ENCODE peak calls at places on chromosomes 7 and 10, in six cellular contexts. T is activated T-cell treated with anti-CD3 and anti-CD28 coated beads, Interleukin-2, amount 50 U/mL, for 72 hours; U is cortex of kidney; Z is CD8-positive, alpha-beta memory T cell; R is central memory CD4-positive, alpha-beta T cell; P is HEK293T. B is an unnamed sample.

GRCh38 chr10:122290833-122291532 is 19.9 kb downstream of the BTBD16 start:
- DNase-seq in T (no peak), P (no peak), U (no peak), Z (no peak), R (no peak), B (no peak)

GRCh38 chr10:96324447-96324846 is 20.2 kb downstream of the DNTT start:
- DNase-seq in U (no peak), P (no peak), T (no peak), R (no peak), Z (no peak), B (no peak)

GRCh38 chr7:23346316-23346715 is 47.2 kb downstream of the MALSU1 start:
- DNase-seq in R (peak), P (no peak), Z (no peak), U (no peak), T (no peak), B (no peak)

GRCh38 chr7:94245500-94245899 is 149.2 kb upstream of the COL1A2 start:
- DNase-seq in R (no peak), Z (no peak), T (no peak), P (no peak), U (no peak), B (no peak)

GRCh38 chr7:37660614-37661013 is 23.0 kb upstream of the GPR141 start:
- DNase-seq in U (no peak), Z (no peak), R (no peak), P (no peak), T (no peak), B (no peak)

GRCh38 chr10:130761896-130762295 is 549.6 kb downstream of the TCERG1L start:
- DNase-seq in P (no peak), Z (no peak), U (no peak), R (no peak), T (no peak), B (no peak)

GRCh38 chr7:156604311-156604710 is 36.3 kb upstream of the RNF32 start:
- DNase-seq in T (no peak), U (no peak), Z (no peak), R (no peak), P (no peak), B (no peak)

GRCh38 chr10:95196053-95196452 is 2.0 kb downstream of the ACSM6 start:
- DNase-seq in Z (no peak), T (no peak), R (no peak), U (no peak), P (no peak), B (no peak)

GRCh38 chr10:61302124-61302523 is 151.1 kb downstream of the TMEM26 start:
- DNase-seq in Z (no peak), T (no peak), R (no peak), U (no peak), P (no peak), B (no peak)

GRCh38 chr10:386751-387693 is 251.8 kb downstream of the ZMYND11 start:
- DNase-seq in Z (no peak), P (no peak), U (no peak), T (no peak), R (no peak), B (no peak)

GRCh38 chr10:118501637-118502440 is 93.6 kb downstream of the PRLHR start:
- DNase-seq in Z (no peak), U (no peak), R (no peak), T (no peak), P (no peak), B (no peak)

GRCh38 chr10:70584941-70585544 is 17.5 kb downstream of the PRF1 start:
- DNase-seq in U (no peak), P (peak), Z (no peak), T (no peak), R (no peak), B (no peak)

GRCh38 chr7:129083525-129083924 is 28.6 kb upstream of the TNPO3 start:
- DNase-seq in R (no peak), U (no peak), T (no peak), Z (no peak), P (no peak), B (no peak)

GRCh38 chr7:1078519-1078918 is 9.4 kb upstream of the GPER1 start:
- DNase-seq in Z (no peak), P (no peak), U (no peak), R (no peak), T (no peak), B (no peak)

GRCh38 chr10:11016959-11017574 is 605 bp upstream of the CELF2 start:
- DNase-seq in R (no peak), U (no peak), P (no peak), Z (no peak), T (no peak), B (no peak)

GRCh38 chr10:21329995-21330627 is 195.4 kb downstream of the SKIDA1 start:
- DNase-seq in R (no peak), P (no peak), Z (no peak), U (no peak), T (no peak), B (peak)

GRCh38 chr10:95745487-95745886 is 10.5 kb upstream of the ENTPD1 start:
- DNase-seq in U (no peak), P (no peak), R (no peak), T (no peak), Z (no peak), B (no peak)

GRCh38 chr7:133481676-133482075 is 228.8 kb downstream of the EXOC4 start:
- DNase-seq in R (no peak), Z (no peak), T (no peak), P (no peak), U (no peak), B (peak)

GRCh38 chr7:80014507-80014906 is 120.1 kb upstream of the GNAI1 start:
- DNase-seq in Z (no peak), U (no peak), P (peak), R (no peak), T (no peak), B (peak)

GRCh38 chr7:7157887-7158271 is 24.5 kb upstream of the C1GALT1 start:
- DNase-seq in P (no peak), Z (no peak), T (no peak), R (no peak), U (no peak), B (no peak)

GRCh38 chr7:96131525-96131924 is 190.4 kb downstream of the SLC25A13 start:
- DNase-seq in Z (no peak), P (no peak), U (no peak), R (no peak), T (no peak), B (peak)

GRCh38 chr10:60663850-60664249 is 114.4 kb upstream of the CDK1 start:
- DNase-seq in Z (no peak), R (no peak), U (no peak), P (no peak), T (no peak), B (no peak)

GRCh38 chr10:124125305-124126116 is 32.1 kb upstream of the CHST15 start:
- DNase-seq in U (no peak), R (no peak), T (no peak), P (peak), Z (no peak), B (peak)

GRCh38 chr10:35910234-35910633 is 268.1 kb upstream of the FZD8 start:
- DNase-seq in T (no peak), R (no peak), P (no peak), Z (no peak), U (no peak), B (no peak)

GRCh38 chr10:96292971-96293909 is 11.0 kb upstream of the DNTT start:
- DNase-seq in R (no peak), P (peak), T (peak), Z (no peak), U (no peak), B (peak)

GRCh38 chr7:20435305-20435704 is 104.6 kb downstream of the ITGB8 start:
- DNase-seq in P (no peak), U (no peak), Z (no peak), R (no peak), T (no peak), B (no peak)

GRCh38 chr10:88200637-88201036 is 337.2 kb downstream of the PTEN start:
- DNase-seq in P (no peak), T (no peak), R (no peak), U (no peak), Z (no peak), B (peak)

GRCh38 chr10:47370015-47370767 is 13.9 kb downstream of the ZNF488 start:
- DNase-seq in Z (no peak), R (no peak), U (no peak), T (no peak), P (no peak), B (no peak)

GRCh38 chr10:110793128-110793812 is 78.5 kb upstream of the PDCD4 start:
- DNase-seq in T (no peak), P (no peak), U (no peak), Z (no peak), R (no peak), B (no peak)

GRCh38 chr7:112547916-112548315 is 67.1 kb downstream of the LSMEM1 start:
- DNase-seq in P (no peak), U (no peak), R (no peak), T (no peak), Z (no peak), B (no peak)

GRCh38 chr7:90298145-90299038 is 22.7 kb downstream of the FAM237B start:
- DNase-seq in T (no peak), Z (no peak), U (no peak), P (peak), R (no peak), B (peak)

GRCh38 chr7:138278601-138279000 is 181.5 kb upstream of the TRIM24 start:
- DNase-seq in U (no peak), T (no peak), R (no peak), P (no peak), Z (no peak), B (no peak)

GRCh38 chr10:44353721-44354120 is 31.2 kb downstream of the CXCL12 start:
- DNase-seq in U (no peak), Z (no peak), P (no peak), R (no peak), T (no peak), B (no peak)

GRCh38 chr7:97858221-97858620 is 14.0 kb downstream of the ASNS start:
- DNase-seq in U (no peak), Z (no peak), R (no peak), P (no peak), T (no peak), B (no peak)

GRCh38 chr10:86346794-86347665 is 19.6 kb downstream of the GRID1 start:
- DNase-seq in R (no peak), P (no peak), T (no peak), U (no peak), Z (no peak), B (no peak)

GRCh38 chr10:122662231-122662630 is 37.4 kb downstream of the C10orf120 start:
- DNase-seq in R (no peak), P (no peak), T (no peak), Z (no peak), U (no peak), B (no peak)

GRCh38 chr7:142250705-142251104 is 7.2 kb downstream of the PRSS58 start:
- DNase-seq in R (no peak), T (no peak), P (no peak), U (no peak), Z (no peak), B (no peak)

GRCh38 chr10:24255115-24255895 is 46.4 kb downstream of the KIAA1217 start:
- DNase-seq in T (no peak), R (no peak), P (no peak), Z (no peak), U (no peak), B (no peak)